ENCODE peak calls at places on chromosomes 11 and 22, in seven cellular contexts. P is tibial nerve, N is mucosa of descending colon, Y is psoas muscle, G is foreskin fibroblast, W is brain microvascular endothelial cell, Z is dorsolateral prefrontal cortex. U is an unnamed sample.

GRCh38 chr22:42991010-42991651 is 23.8 kb downstream of the PACSIN2 start:
- DNase-seq in G (peak), N (peak), Y (no peak), P (no peak), W (peak), Z (no peak), U (no peak)

GRCh38 chr22:38989461-38989860 is 7.3 kb downstream of the APOBEC3B start:
- DNase-seq in G (no peak), N (no peak), Z (no peak), Y (peak), W (no peak), P (no peak), U (no peak)

GRCh38 chr11:25734592-25735211 is 597.2 kb upstream of the ANO3 start:
- DNase-seq in P (no peak), G (no peak), Z (no peak), N (no peak), Y (no peak), W (peak), U (no peak)

GRCh38 chr11:128926437-128927107 is 16.1 kb downstream of the TP53AIP1 start:
- DNase-seq in P (no peak), G (no peak), Z (no peak), W (no peak), Y (no peak), N (no peak), U (no peak)

GRCh38 chr22:38162881-38163843 is 18.5 kb downstream of the PLA2G6 start:
- DNase-seq in Z (no peak), G (no peak), Y (no peak), W (no peak), N (no peak), P (no peak), U (no peak)

GRCh38 chr22:46737105-46737975 is 712 bp downstream of the CERK start:
- DNase-seq in P (no peak), Z (peak), N (peak), Y (peak), W (no peak), G (no peak), U (peak)

GRCh38 chr11:133388975-133389568 is 143.2 kb downstream of the OPCML start:
- DNase-seq in Y (no peak), P (no peak), W (no peak), N (no peak), Z (no peak), G (no peak), U (no peak)

GRCh38 chr22:49391436-49391835 is 436.2 kb downstream of the BRD1 start:
- DNase-seq in W (no peak), N (peak), Z (no peak), G (no peak), P (no peak), Y (no peak), U (no peak)

GRCh38 chr11:34238966-34239365 is 118.8 kb downstream of the ABTB2 start:
- DNase-seq in W (no peak), Y (no peak), Z (no peak), G (no peak), N (no peak), P (no peak), U (no peak)

GRCh38 chr22:30596199-30596598 is 4.5 kb upstream of the PES1 start:
- DNase-seq in N (no peak), Z (no peak), Y (no peak), P (no peak), W (no peak), G (no peak), U (no peak)

GRCh38 chr11:62603771-62604170 is 2.1 kb upstream of the MTA2 start:
- DNase-seq in N (no peak), W (no peak), Z (no peak), P (no peak), Y (peak), G (no peak), U (no peak)

GRCh38 chr22:28139993-28140392 is 220.9 kb upstream of the PITPNB start:
- DNase-seq in Y (no peak), W (peak), P (no peak), N (no peak), Z (no peak), G (peak), U (no peak)

GRCh38 chr22:32583921-32584335 is 109.3 kb downstream of the FBXO7 start:
- DNase-seq in Z (no peak), Y (no peak), P (peak), W (no peak), N (no peak), G (no peak), U (no peak)

GRCh38 chr11:72042059-72042425 is 38.3 kb downstream of the NUMA1 start:
- DNase-seq in P (no peak), Z (no peak), G (no peak), N (no peak), W (no peak), Y (no peak), U (no peak)

GRCh38 chr11:115672999-115673411 is 168.8 kb upstream of the CADM1 start:
- DNase-seq in Z (no peak), N (no peak), G (peak), W (no peak), P (peak), Y (peak), U (no peak)

GRCh38 chr22:28441720-28442263 is 237.8 kb downstream of the TTC28 start:
- DNase-seq in G (no peak), Z (no peak), N (no peak), P (no peak), W (no peak), Y (no peak), U (no peak)

GRCh38 chr22:32103648-32104326 is 55.3 kb downstream of the C22orf42 start:
- DNase-seq in G (peak), N (no peak), W (no peak), P (no peak), Z (no peak), Y (no peak), U (no peak)

GRCh38 chr22:24592144-24592845 is 578 bp downstream of the LRRC75B start:
- DNase-seq in Z (no peak), G (peak), N (peak), Y (no peak), W (no peak), P (no peak), U (no peak)

GRCh38 chr11:113375402-113375801 is 12.2 kb upstream of the ANKK1 start:
- DNase-seq in G (no peak), P (no peak), Y (no peak), Z (no peak), W (no peak), N (no peak), U (no peak)

GRCh38 chr11:58503361-58503856 is 4.5 kb downstream of the OR5B21 start:
- DNase-seq in W (no peak), P (no peak), Z (no peak), N (no peak), G (no peak), Y (no peak), U (no peak)

GRCh38 chr11:86818466-86819282 is 18.3 kb downstream of the PRSS23 start:
- DNase-seq in W (no peak), Z (no peak), N (no peak), P (no peak), G (no peak), Y (no peak), U (peak)

GRCh38 chr22:31846161-31847115 is 92.6 kb downstream of the DEPDC5 start:
- DNase-seq in P (no peak), Z (no peak), G (no peak), Y (no peak), W (peak), N (no peak), U (no peak)

GRCh38 chr11:33435201-33435600 is 178.0 kb downstream of the HIPK3 start:
- DNase-seq in Y (no peak), N (no peak), W (no peak), G (no peak), P (no peak), Z (no peak), U (no peak)

GRCh38 chr22:22593964-22594656 is 35.0 kb upstream of the PRAME start:
- DNase-seq in P (peak), Z (no peak), G (peak), Y (no peak), N (peak), W (peak), U (peak)

GRCh38 chr11:12175694-12176241 is 65.4 kb downstream of the MICAL2 start:
- DNase-seq in W (peak), Z (no peak), Y (no peak), P (no peak), G (peak), N (no peak), U (no peak)

GRCh38 chr22:20919718-20920117 is 2.5 kb downstream of the CRKL start:
- DNase-seq in G (no peak), N (no peak), P (no peak), Z (no peak), Y (no peak), W (no peak), U (no peak)

GRCh38 chr11:112841719-112842118 is 119.5 kb upstream of the NCAM1 start:
- DNase-seq in Y (no peak), P (no peak), Z (no peak), W (no peak), N (no peak), G (no peak), U (no peak)

GRCh38 chr22:49432211-49432905 is 395.3 kb downstream of the BRD1 start:
- DNase-seq in Z (no peak), N (no peak), G (no peak), W (no peak), Y (no peak), P (no peak), U (no peak)

GRCh38 chr11:62179995-62180394 is 10.0 kb upstream of the SCGB1D1 start:
- DNase-seq in G (no peak), Y (no peak), W (no peak), P (no peak), N (no peak), Z (no peak), U (no peak)

DNA sequence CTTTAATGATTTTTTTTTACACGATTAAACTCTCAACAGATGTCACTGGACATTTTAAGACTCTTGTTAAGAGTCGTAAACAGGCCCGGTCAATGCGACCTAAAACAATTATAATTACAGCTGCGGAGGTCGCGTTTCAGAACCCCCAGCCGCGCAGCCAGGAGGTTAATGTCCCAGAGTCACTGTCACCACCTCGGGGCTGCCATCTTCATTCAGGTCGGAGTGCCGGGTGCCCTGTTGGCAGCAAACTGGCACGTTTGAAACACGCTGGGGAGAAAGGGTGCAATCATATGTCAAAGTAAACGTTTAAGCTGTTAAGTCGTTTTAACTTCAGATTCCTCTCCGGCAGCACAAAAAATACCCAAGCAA is 711 bp upstream of the PHF21B start:
- DNase-seq in N (no peak), G (no peak), P (no peak), Z (no peak), Y (no peak), W (no peak), U (no peak)
- H3K4me3 ChIP-seq in N (no peak), G (peak), P (peak), Z (peak), Y (peak), W (peak), U (no peak)

DNA sequence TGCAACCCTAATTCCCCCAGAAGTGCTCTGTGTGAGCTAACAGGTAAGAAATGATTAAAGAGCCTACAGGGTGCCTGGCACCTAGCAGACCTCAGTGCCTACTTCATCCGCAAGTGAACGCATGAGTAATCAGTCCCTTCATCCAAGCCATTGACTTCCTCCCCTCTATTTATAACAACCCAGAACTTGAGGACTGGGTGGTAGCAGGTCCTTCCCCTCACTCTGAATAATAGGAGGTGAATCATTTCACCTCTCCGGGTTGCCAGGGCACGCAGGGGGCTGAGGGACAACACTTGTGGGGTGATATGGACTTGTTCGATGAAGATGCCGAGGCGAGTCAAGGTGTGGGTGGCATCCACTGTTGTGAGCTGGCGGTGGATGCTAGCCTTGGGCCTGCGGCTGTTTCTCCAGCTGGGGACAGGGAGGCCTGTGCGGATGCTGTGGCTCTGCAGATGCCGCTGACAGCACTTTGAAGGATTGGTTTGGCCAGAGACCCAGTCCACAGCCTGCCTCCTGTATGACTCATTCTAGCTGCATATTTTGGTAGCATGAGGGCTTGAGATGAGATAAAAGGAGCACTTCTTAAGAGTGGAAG is 11.7 kb upstream of the SORL1-AS1 start:
- DNase-seq in W (peak), G (peak), Z (peak), Y (peak), P (no peak), N (peak), U (peak)
- H3K4me3 ChIP-seq in W (no peak), G (no peak), Z (peak), Y (no peak), P (no peak), N (no peak), U (peak)

GRCh38 chr11:83068573-83068972 is 3.1 kb downstream of the RAB30 start:
- DNase-seq in Z (no peak), P (no peak), Y (no peak), W (no peak), G (no peak), N (no peak), U (no peak)

GRCh38 chr11:83060965-83061364 is 10.7 kb downstream of the RAB30 start:
- DNase-seq in W (no peak), N (no peak), P (no peak), Y (no peak), Z (no peak), G (no peak), U (no peak)

GRCh38 chr11:83063073-83063754 is 8.5 kb downstream of the RAB30 start:
- DNase-seq in Z (no peak), Y (no peak), W (no peak), P (no peak), N (no peak), G (no peak), U (peak)

GRCh38 chr11:83061883-83062282 is 9.8 kb downstream of the RAB30 start:
- DNase-seq in Z (no peak), N (no peak), Y (no peak), P (no peak), W (no peak), G (no peak), U (no peak)

GRCh38 chr11:83064011-83064410 is 7.7 kb downstream of the RAB30 start:
- DNase-seq in Z (no peak), P (no peak), G (no peak), N (no peak), Y (no peak), W (no peak), U (no peak)
- H3K4me3 ChIP-seq in Z (no peak), P (peak), G (no peak), N (no peak), Y (no peak), W (no peak), U (no peak)

DNA sequence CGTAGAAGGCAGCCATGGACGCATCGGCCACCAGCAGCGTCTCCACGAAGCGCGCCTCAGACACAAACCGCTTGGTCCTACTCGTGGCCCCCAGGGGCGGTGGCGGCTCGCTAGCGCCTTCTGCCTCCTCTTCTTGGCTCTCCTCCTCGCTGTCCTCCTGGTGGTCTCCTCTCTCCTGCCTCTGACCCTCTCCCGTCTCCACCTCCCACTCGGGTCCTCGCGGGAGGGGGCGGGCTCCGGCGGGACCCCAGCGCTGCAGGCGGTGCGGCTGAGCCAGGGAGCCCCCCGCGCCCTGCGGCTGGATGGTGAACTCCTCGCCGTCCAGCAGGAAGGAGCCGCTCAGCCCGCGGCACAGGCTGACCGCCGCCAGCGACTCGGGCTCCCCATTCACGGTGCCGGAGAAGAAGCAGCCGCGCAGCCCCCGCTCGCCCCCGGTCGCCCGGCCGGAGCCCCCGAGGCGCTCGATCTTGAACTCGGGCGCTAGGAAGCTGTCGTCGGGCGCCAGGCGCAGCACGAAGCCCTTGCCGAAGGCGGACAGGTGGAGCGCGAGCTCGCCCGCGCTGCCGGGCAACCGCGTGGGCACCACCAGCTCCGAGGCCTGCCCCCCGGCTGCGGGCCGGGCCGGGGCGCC is 713 bp downstream of the ADAMTS8 start:
- DNase-seq in Z (peak), Y (peak), N (no peak), P (no peak), G (no peak), W (no peak), U (no peak)
- H3K4me3 ChIP-seq in Z (peak), Y (peak), N (no peak), P (peak), G (no peak), W (no peak), U (no peak)

U was measured in naive thymus-derived CD4-positive, alpha-beta T cell.